ENCODE peak calls at places on chromosomes 6 and 20, in ten cellular contexts. D, Z, H, P, X, G, Y, L, V and C are unnamed samples.

GRCh38 chr6:160167547-160168391 is 46.2 kb downstream of the SLC22A1 start:
- DNase-seq in D (no peak), Z (no peak), H (no peak), P (no peak), X (no peak), G (no peak), Y (peak), L (no peak), V (no peak), C (peak)

GRCh38 chr20:362271-363254 is 15.7 kb downstream of the NRSN2 start:
- DNase-seq in D (peak), Z (peak), H (peak), P (peak), X (peak), G (peak), Y (peak), L (peak), V (peak), C (peak)

GRCh38 chr20:45890997-45891983 is at the start of the genes CTSA and NEURL2:
- DNase-seq in D (peak), Z (peak), H (peak), P (peak), X (no peak), G (peak), Y (peak), L (peak), V (peak), C (peak)

GRCh38 chr20:2314759-2315439 is 19.1 kb downstream of the TGM3 start:
- DNase-seq in D (no peak), Z (no peak), H (no peak), P (peak), X (peak), G (peak), Y (peak), L (peak), V (no peak), C (peak)

GRCh38 chr6:124007915-124008688 is 204.4 kb downstream of the NKAIN2 start:
- DNase-seq in D (no peak), Z (no peak), H (no peak), P (no peak), X (no peak), G (peak), Y (no peak), L (peak), V (no peak), C (no peak)

GRCh38 chr6:5361371-5361770 is 100.1 kb downstream of the FARS2 start:
- DNase-seq in D (no peak), Z (no peak), H (no peak), P (peak), X (no peak), G (peak), Y (peak), L (no peak), V (no peak), C (peak)

GRCh38 chr6:134065706-134066105 is 13.3 kb upstream of the SLC2A12 start:
- DNase-seq in D (no peak), Z (no peak), H (no peak), P (peak), X (no peak), G (no peak), Y (peak), L (peak), V (peak), C (peak)

GRCh38 chr6:150342126-150342525 is 26.7 kb upstream of the IYD start:
- DNase-seq in D (no peak), Z (no peak), H (peak), P (no peak), X (no peak), G (no peak), Y (no peak), L (no peak), V (no peak), C (no peak)

GRCh38 chr6:53294095-53294494 is 54.7 kb downstream of the ELOVL5 start:
- DNase-seq in D (no peak), Z (no peak), H (no peak), P (no peak), X (no peak), G (no peak), Y (no peak), L (peak), V (peak), C (no peak)

GRCh38 chr20:20457392-20458126 is 89.7 kb downstream of the INSM1 start:
- DNase-seq in D (no peak), Z (no peak), H (no peak), P (peak), X (no peak), G (peak), Y (peak), L (peak), V (no peak), C (no peak)

GRCh38 chr20:49424536-49424935 is 57.9 kb downstream of the KCNB1 start:
- DNase-seq in D (no peak), Z (no peak), H (no peak), P (no peak), X (no peak), G (no peak), Y (no peak), L (no peak), V (peak), C (no peak)

GRCh38 chr6:98586163-98586562 is 248.2 kb upstream of the POU3F2 start:
- DNase-seq in D (no peak), Z (no peak), H (no peak), P (no peak), X (no peak), G (no peak), Y (no peak), L (no peak), V (peak), C (no peak)
- TF ChIP-seq CTCF in D (no peak), Z (no peak), H (no peak), P (no peak), X (no peak), G (no peak), Y (no peak), L (no peak), V (no peak), C (no peak)

GRCh38 chr6:14584450-14584849 is 466.9 kb downstream of the CD83 start:
- DNase-seq in D (no peak), Z (no peak), H (no peak), P (no peak), X (no peak), G (no peak), Y (no peak), L (peak), V (no peak), C (no peak)
- TF ChIP-seq CTCF in D (no peak), Z (no peak), H (no peak), P (no peak), X (peak), G (no peak), Y (no peak), L (no peak), V (no peak), C (no peak)

GRCh38 chr6:168828035-168828434 is 387.1 kb downstream of the SMOC2 start:
- DNase-seq in D (no peak), Z (no peak), H (no peak), P (no peak), X (no peak), G (no peak), Y (no peak), L (no peak), V (no peak), C (no peak)

GRCh38 chr6:168825226-168826077 is 384.5 kb downstream of the SMOC2 start:
- DNase-seq in D (no peak), Z (no peak), H (peak), P (no peak), X (no peak), G (no peak), Y (no peak), L (no peak), V (no peak), C (no peak)

GRCh38 chr6:168828800-168829199 is 387.8 kb downstream of the SMOC2 start:
- DNase-seq in D (no peak), Z (no peak), H (no peak), P (peak), X (no peak), G (peak), Y (peak), L (no peak), V (no peak), C (peak)

GRCh38 chr6:168826078-168826390 is 385.1 kb downstream of the SMOC2 start:
- DNase-seq in D (no peak), Z (no peak), H (no peak), P (no peak), X (no peak), G (no peak), Y (no peak), L (no peak), V (no peak), C (no peak)

GRCh38 chr6:168827484-168827883 is 386.5 kb downstream of the SMOC2 start:
- DNase-seq in D (no peak), Z (no peak), H (peak), P (no peak), X (no peak), G (no peak), Y (no peak), L (no peak), V (no peak), C (no peak)
- TF ChIP-seq CTCF in D (no peak), Z (no peak), H (no peak), P (no peak), X (no peak), G (no peak), Y (no peak), L (no peak), V (no peak), C (no peak)

DNA sequence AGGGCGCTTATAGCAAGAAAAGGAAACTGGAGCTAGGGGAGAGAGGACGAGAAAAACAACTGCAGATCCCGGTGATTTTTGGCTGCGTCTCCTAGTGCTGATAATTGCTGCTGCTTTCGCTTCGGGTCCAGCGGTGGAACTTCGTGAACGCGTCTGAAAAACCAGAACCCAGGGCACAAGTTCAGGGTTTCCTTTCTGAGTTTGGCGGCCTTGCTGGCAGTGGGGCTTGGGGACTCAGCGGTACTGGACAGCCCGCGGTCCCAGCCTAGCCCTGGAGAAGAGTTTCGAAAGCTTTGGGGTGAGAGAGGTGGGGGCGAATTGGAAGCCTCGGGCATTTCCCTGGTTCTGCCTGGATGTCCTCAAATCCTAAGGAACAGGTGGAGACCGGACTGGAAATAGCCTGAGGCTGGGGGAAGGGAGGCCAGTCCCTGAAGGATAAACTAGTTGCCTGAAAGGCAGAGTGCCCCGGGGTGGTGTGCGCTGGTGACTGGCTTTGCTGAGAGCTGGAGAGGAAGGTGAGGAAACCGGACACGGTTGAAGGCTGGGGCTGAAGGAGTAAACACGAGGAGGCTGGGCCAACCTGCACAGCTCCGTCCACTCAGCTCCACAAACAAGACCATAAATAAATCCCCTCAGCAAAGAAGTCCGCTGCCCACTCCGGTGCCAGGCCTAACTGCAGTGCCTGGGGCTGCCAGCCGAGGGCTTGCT is 857 bp downstream of the GMPR start:
- DNase-seq in D (no peak), Z (peak), H (peak), P (no peak), X (no peak), G (peak), Y (peak), L (peak), V (peak), C (no peak)
- TF ChIP-seq CTCF in D (no peak), Z (peak), H (no peak), P (no peak), X (no peak), G (peak), Y (no peak), L (peak), V (no peak), C (peak)

DNA sequence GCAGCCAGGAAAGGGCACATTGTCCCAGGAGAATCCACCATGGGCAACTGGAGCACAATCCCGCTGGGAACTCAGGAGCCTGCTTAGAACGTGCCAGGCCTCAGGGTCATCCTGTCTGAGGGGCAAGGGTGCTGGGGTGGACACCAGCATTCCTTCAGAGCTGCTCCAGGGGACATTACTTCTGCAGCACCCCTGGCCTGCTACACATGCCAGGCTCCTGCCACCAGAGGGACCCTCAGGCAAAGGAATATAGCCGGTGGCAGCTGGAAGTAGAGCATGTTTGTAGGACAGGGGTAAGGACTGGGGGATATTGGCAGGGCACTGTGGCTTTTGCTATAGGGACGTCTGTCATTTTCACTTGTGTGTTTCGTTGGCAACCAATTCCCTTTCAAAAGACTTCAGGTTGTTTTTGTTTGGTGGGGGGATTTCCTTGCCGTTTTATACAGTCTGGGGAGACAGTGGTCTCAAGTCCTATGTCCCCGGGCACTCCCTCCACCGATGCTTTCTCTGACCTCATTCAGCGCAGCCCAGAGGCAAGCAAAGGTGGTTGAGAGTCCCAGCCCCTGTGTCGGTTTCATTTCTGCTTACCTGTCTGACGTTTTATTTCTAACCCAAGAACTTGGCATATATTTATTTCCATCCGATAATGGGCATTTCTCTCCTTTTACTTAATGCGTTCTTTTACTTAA is 130.8 kb downstream of the JPH2 start:
- DNase-seq in D (no peak), Z (no peak), H (peak), P (no peak), X (no peak), G (no peak), Y (peak), L (no peak), V (peak), C (peak)
- TF ChIP-seq CTCF in D (no peak), Z (no peak), H (no peak), P (peak), X (peak), G (peak), Y (peak), L (no peak), V (peak), C (peak)

GRCh38 chr6:108134213-108134973 is 31.4 kb upstream of the NR2E1 start:
- DNase-seq in D (no peak), Z (no peak), H (no peak), P (no peak), X (no peak), G (no peak), Y (no peak), L (no peak), V (no peak), C (no peak)

GRCh38 chr6:108132863-108133262 is 33.0 kb upstream of the NR2E1 start:
- DNase-seq in D (no peak), Z (no peak), H (no peak), P (no peak), X (no peak), G (no peak), Y (no peak), L (no peak), V (no peak), C (no peak)

GRCh38 chr6:108127826-108128225 is 38.0 kb upstream of the NR2E1 start:
- DNase-seq in D (no peak), Z (no peak), H (peak), P (peak), X (no peak), G (no peak), Y (peak), L (no peak), V (no peak), C (peak)

DNA sequence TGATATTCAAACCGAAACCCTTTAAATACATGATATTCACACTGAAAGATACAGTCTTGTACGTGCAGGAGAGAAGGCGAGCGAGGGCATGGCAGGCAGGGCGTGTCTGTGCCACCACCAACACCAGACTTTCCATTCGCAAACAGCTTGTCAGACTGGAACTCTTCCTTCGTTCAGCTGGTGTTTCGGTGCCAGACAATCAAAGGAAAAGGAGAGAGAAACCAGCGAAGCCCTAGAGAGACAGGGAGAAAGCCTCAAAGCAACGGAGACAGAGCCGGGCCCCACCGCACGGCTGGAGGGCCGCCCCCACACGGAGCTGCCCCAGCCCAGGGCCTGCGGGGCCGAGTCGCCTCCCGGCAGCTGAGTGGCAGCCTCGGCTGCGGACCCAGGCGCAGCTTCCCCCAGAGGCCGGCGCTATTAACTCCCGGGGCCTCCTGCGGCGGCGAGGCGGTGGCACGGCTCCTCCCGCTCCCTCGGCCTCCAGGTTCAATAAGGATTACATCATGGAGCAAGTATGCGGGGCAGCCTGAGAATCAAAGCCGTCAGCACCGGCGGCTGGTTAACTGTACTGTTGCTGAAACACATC is 32.1 kb upstream of the NR2E1 start:
- DNase-seq in D (no peak), Z (no peak), H (peak), P (peak), X (no peak), G (peak), Y (peak), L (peak), V (peak), C (peak)
- TF ChIP-seq CTCF in D (no peak), Z (peak), H (no peak), P (no peak), X (peak), G (no peak), Y (no peak), L (no peak), V (no peak), C (no peak)